ENCODE peak calls at places on chromosomes 2 and 18, in six cellular contexts. T, O, G, L, S and I are unnamed samples.
A peak's percentile ranks its signal among the peaks of the same experiment; 100 is the strongest.

GRCh38 chr18:49096021-49096420 is 145.3 kb upstream of the SMAD7 start:
- DNase-seq in T (no peak), G (peak; percentile 15), S (no peak), L (no peak), O (no peak), I (no peak)

GRCh38 chr2:201008000-201008829 is 44.8 kb upstream of the ORC2 start:
- DNase-seq in G (no peak), S (no peak), T (no peak), L (no peak), O (no peak), I (no peak)

GRCh38 chr18:5704847-5705246 is 161.1 kb upstream of the EPB41L3 start:
- DNase-seq in G (no peak), S (no peak), L (no peak), T (no peak), O (no peak), I (no peak)

GRCh38 chr2:65880451-65880850 is 448.1 kb upstream of the SPRED2 start:
- DNase-seq in S (no peak), G (peak; percentile 13), O (no peak), L (no peak), T (no peak), I (no peak)

GRCh38 chr2:160371251-160372009 is 122.2 kb downstream of the RBMS1 start:
- DNase-seq in S (no peak), G (no peak), O (no peak), T (no peak), L (no peak), I (no peak)

GRCh38 chr2:66439291-66440010 is 4.5 kb downstream of the MEIS1 start:
- DNase-seq in O (peak; percentile 66), G (peak; percentile 65), T (no peak), S (no peak), L (no peak), I (no peak)

GRCh38 chr18:80154293-80154692 is 45.2 kb downstream of the ADNP2 start:
- DNase-seq in T (no peak), G (peak; percentile 50), L (no peak), S (no peak), O (peak; percentile 47), I (no peak)

GRCh38 chr2:106085441-106085911 is 108.6 kb downstream of the UXS1 start:
- DNase-seq in L (no peak), O (peak; percentile 58), G (peak; percentile 50), S (no peak), T (no peak), I (no peak)

GRCh38 chr2:233487748-233488345 is 78.7 kb downstream of the USP40 start:
- DNase-seq in T (no peak), S (no peak), G (no peak), L (no peak), O (no peak), I (no peak)

GRCh38 chr2:239958366-239958765 is 66.8 kb downstream of the NDUFA10 start:
- DNase-seq in O (no peak), S (no peak), G (no peak), T (no peak), L (no peak), I (no peak)

GRCh38 chr2:44777542-44777941 is 164.0 kb upstream of the SIX3 start:
- DNase-seq in L (no peak), S (no peak), O (peak; percentile 74), T (no peak), G (peak; percentile 13), I (no peak)

GRCh38 chr2:186108470-186108869 is 369.9 kb downstream of the FSIP2 start:
- DNase-seq in T (no peak), O (no peak), G (no peak), L (no peak), S (no peak), I (no peak)